ENCODE peak calls at places on chromosomes 16 and 17, in five cellular contexts. K is H1, I is HCT116, Z is GM12878, D is HepG2. G is an unnamed sample.

GRCh38 chr17:60248618-60249516 is 99.1 kb downstream of the CA4 start:
- DNase-seq in K (no peak), I (no peak), Z (no peak), D (no peak), G (no peak)

GRCh38 chr16:646679-647172 is 2.4 kb upstream of the WDR90 start:
- DNase-seq in K (no peak), I (no peak), Z (no peak), D (no peak), G (no peak)

GRCh38 chr17:68368387-68368786 is 77.1 kb downstream of the ARSG start:
- DNase-seq in K (no peak), I (no peak), Z (no peak), D (no peak), G (no peak)

GRCh38 chr16:15517743-15518142 is 83.4 kb downstream of the BMERB1 start:
- DNase-seq in K (no peak), I (no peak), Z (no peak), D (no peak), G (no peak)

GRCh38 chr17:79664925-79665738 is 54.3 kb upstream of the RBFOX3 start:
- DNase-seq in K (peak; percentile 72), I (peak; percentile 29), Z (no peak), D (no peak), G (no peak)

GRCh38 chr16:79943738-79944137 is 343.2 kb upstream of the MAF start:
- DNase-seq in K (no peak), I (no peak), Z (no peak), D (no peak), G (no peak)

GRCh38 chr16:6777624-6778023 is 555.0 kb upstream of the RBFOX1 start:
- DNase-seq in K (no peak), I (no peak), Z (no peak), D (no peak), G (no peak)

GRCh38 chr16:74563828-74564263 is 43.1 kb downstream of the GLG1 start:
- DNase-seq in K (no peak), I (peak; percentile 59), Z (no peak), D (no peak), G (peak; percentile 86)

GRCh38 chr16:85249830-85250455 is 137.7 kb upstream of the CIBAR2 start:
- DNase-seq in K (no peak), I (no peak), Z (no peak), D (no peak), G (no peak)

GRCh38 chr17:50181155-50181554 is 15.3 kb downstream of the SGCA start:
- DNase-seq in K (no peak), I (no peak), Z (no peak), D (peak; percentile 58), G (no peak)

GRCh38 chr16:52499061-52499460 is 47.9 kb downstream of the TOX3 start:
- DNase-seq in K (no peak), I (no peak), Z (no peak), D (no peak), G (no peak)

DNA sequence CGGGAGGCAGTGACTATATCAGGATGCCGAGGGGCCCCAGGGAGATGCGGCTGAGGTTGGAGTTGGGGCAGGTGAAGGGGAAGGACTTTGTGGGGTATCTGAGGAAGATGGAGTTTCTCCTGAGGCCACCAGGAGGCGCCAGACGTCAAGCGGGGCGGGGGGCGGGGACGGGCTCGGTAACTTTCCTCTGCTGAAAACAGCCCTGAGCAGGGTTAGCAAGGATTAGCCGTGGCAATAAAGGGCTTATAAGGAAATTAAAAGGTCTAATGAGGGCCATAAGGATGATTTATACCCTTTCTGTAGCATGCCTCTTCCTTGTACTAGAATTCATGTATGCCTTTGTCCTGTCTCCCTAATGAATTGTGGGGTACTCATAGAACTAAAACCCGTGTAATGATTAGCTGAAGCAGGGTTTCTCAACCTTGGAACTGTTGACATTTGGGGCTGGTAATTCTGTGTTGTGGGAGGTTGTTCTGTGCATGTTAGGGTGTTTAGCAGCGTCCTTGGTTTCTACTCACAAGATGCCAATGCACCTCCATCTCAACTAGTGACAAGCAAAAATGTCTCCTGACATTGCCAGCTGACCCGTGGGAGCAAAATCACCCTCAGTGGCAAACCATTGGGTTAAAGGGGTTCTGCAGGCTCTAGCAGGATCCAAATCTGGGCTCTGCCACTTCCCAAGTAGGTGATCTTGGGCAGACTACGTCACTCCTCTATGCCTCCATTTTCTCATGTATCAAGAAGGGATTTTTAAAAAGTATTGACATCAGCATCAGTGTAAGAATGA is 74.8 kb upstream of the GRIN2A start:
- DNase-seq in K (peak; percentile 64), I (no peak), Z (peak; percentile 49), D (peak; percentile 91), G (peak; percentile 84)
- TF ChIP-seq SRF in K (no peak), I (no peak), Z (no peak), D (peak; percentile 14), G (no peak)

DNA sequence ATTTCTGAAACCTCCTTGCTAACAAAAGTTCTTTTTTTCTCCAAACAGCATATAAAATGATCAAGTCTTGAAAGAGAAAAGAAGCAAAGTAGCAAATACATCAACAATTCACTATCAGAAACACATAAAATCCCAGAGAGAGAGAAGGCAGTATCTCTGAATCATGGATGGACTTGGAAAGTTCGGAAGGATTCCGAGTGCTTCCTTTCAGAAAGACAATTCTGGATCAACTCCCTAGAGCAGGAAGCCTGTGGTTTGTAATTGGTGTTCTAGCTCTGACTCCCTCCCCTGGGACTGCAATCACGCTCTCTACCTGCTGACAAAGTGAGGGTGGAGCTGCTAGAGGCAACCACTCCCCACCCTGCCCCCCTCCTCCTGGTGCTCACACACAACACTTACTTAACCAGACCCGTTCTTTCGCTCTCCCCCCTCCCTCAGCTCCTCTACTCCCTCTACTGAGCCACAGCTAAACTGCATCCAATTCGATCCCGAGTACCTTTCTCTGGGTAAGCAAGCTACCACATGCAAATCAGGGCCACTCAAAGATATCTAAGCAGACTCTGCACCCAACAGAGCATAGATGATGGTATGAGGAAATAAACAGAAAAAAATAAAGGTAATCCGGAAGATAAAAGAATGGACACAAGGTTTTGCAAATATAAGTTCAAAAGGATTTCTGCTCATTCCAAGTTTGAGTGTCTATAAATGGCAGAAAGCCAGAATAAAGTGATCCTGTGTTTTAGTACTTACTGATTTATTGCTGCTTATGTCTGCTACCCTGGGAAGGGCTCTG is at the start of gene RNF43:
- DNase-seq in K (peak; percentile 84), I (peak; percentile 100), Z (peak; percentile 98), D (peak; percentile 99), G (peak; percentile 97)
- TF ChIP-seq SRF in K (no peak), I (peak; percentile 49), Z (no peak), D (no peak), G (peak; percentile 80)

DNA sequence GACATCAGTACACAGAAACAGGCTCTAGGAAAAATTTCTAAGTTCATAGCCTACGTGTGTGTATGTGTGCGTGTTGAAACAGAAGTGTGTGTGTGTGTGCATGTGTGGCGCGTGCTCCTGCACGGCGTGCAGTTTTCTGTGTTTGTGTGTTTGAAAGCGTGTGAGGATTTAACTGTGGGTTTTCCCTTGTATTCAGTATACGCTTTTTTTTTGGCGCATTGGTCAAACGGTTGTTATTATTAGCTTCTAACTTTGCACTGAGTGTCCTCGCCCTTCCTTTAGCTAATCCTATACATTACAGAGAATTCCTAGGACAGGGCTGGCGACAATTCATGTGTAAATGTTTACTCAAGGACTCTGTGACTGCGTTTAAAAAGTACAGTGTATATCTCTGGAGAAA is 23.0 kb downstream of the TMC6 start:
- DNase-seq in K (no peak), I (no peak), Z (no peak), D (peak; percentile 79), G (no peak)
- TF ChIP-seq SRF in K (no peak), I (no peak), Z (no peak), D (no peak), G (no peak)

GRCh38 chr17:43915561-43915960 is 8.2 kb upstream of the MPP2 start:
- DNase-seq in K (no peak), I (no peak), Z (no peak), D (no peak), G (no peak)

GRCh38 chr17:43916385-43916784 is 9.0 kb upstream of the MPP2 start:
- DNase-seq in K (no peak), I (no peak), Z (no peak), D (no peak), G (no peak)

GRCh38 chr17:43917016-43917347 is 9.6 kb upstream of the MPP2 start:
- DNase-seq in K (no peak), I (no peak), Z (peak; percentile 36), D (no peak), G (no peak)

GRCh38 chr17:43918026-43918389 is 10.7 kb upstream of the MPP2 start:
- DNase-seq in K (peak; percentile 45), I (no peak), Z (no peak), D (no peak), G (no peak)

GRCh38 chr17:43917348-43918025 is 10.2 kb upstream of the MPP2 start:
- DNase-seq in K (peak; percentile 84), I (no peak), Z (no peak), D (no peak), G (peak; percentile 28)
- TF ChIP-seq SRF in K (no peak), I (no peak), Z (no peak), D (no peak), G (no peak)

GRCh38 chr16:86362155-86362849 is 148.0 kb upstream of the FOXF1 start:
- DNase-seq in K (no peak), I (peak; percentile 46), Z (no peak), D (no peak), G (no peak)
- TF ChIP-seq SRF in K (no peak), I (no peak), Z (no peak), D (no peak), G (no peak)

GRCh38 chr17:77449373-77449907 is 308.7 kb downstream of the SEC14L1 start:
- DNase-seq in K (peak; percentile 48), I (no peak), Z (no peak), D (no peak), G (no peak)
- TF ChIP-seq SRF in K (no peak), I (no peak), Z (no peak), D (no peak), G (no peak)

DNA sequence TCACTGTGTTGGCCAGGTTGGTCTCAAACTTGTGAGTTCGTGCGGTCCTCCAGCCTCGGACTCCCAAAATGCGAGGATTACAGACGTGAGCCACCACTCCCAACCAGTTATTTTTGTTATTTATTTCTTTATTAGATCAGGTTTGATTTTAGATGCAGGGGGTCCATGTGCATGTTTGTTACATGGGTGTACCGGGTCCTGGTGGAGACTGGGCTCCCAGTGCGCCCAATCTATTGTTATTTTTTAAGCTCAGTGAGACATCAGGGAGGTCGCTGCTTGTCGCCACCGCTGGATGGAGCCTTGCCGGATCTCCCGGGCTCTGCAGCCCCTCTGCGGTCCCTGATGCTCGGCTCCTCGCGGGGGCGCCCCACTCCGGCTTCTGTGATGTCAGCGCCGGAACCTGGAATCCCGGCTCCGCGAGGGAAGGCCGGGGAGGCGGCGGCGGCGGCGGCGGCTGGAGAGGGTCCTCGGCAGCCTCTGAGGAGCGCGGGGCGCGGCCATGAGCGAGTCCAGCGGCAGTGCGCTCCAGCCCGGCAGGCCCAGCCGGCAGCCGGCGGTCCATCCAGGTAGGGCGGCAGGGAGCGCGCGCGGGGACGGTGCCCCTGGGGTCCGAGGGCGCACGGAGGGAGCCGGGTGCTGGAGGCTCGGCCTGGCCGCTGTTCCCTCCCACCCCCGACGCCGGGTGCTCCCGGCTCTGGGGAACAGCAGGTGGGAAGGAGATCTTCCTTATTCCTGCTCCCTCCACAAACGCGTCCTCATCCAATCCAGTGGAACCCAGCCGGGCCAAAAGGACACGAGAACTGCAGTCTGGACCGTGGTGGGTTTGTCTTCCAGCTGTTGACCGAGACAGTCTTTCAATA is at the start of gene TMC7:
- DNase-seq in K (peak; percentile 93), I (peak; percentile 80), Z (no peak), D (peak; percentile 91), G (peak; percentile 92)
- TF ChIP-seq SRF in K (no peak), I (no peak), Z (no peak), D (no peak), G (peak; percentile 25)

GRCh38 chr17:19262650-19263620 is 25.8 kb downstream of the EPN2 start:
- DNase-seq in K (no peak), I (no peak), Z (no peak), D (no peak), G (no peak)
- TF ChIP-seq SRF in K (no peak), I (no peak), Z (no peak), D (no peak), G (no peak)

GRCh38 chr16:87221633-87222032 is 95.6 kb downstream of the C16orf95 start:
- DNase-seq in K (no peak), I (no peak), Z (no peak), D (no peak), G (no peak)
- TF ChIP-seq SRF in K (no peak), I (no peak), Z (no peak), D (no peak), G (no peak)